ENCODE peak calls at places on chromosomes 2 and 18, in six cellular contexts. R is neural progenitor cell, X is thyroid gland, Z is lung, H is transverse colon, D is HCT116. P is an unnamed sample.

GRCh38 chr2:27683390-27684071 is 19.8 kb downstream of the SLC4A1AP start:
- DNase-seq in R (peak; percentile 95), X (peak; percentile 83), Z (peak; percentile 87), H (peak; percentile 85), D (peak; percentile 96), P (no peak)

GRCh38 chr2:219628235-219628985 is 980 bp downstream of the SLC4A3 start:
- DNase-seq in R (no peak), X (no peak), Z (no peak), H (no peak), D (no peak), P (no peak)

GRCh38 chr18:24322594-24323136 is 75.0 kb downstream of the OSBPL1A start:
- DNase-seq in R (no peak), X (no peak), Z (no peak), H (no peak), D (no peak), P (no peak)

GRCh38 chr18:47260138-47260923 is 8.9 kb upstream of the SKOR2 start:
- DNase-seq in R (peak; percentile 93), X (peak; percentile 73), Z (peak; percentile 49), H (peak; percentile 21), D (no peak), P (no peak)

GRCh38 chr2:235639885-235640284 is 146.0 kb downstream of the AGAP1 start:
- DNase-seq in R (no peak), X (no peak), Z (no peak), H (no peak), D (no peak), P (no peak)

GRCh38 chr2:74423226-74424095 is 1.9 kb downstream of the WDR54 start:
- DNase-seq in R (no peak), X (no peak), Z (no peak), H (no peak), D (no peak), P (no peak)

GRCh38 chr2:16561676-16562075 is 104.0 kb downstream of the CYRIA start:
- DNase-seq in R (no peak), X (no peak), Z (no peak), H (no peak), D (no peak), P (no peak)

GRCh38 chr18:13276530-13277520 is 58.3 kb downstream of the LDLRAD4 start:
- DNase-seq in R (no peak), X (no peak), Z (no peak), H (no peak), D (no peak), P (no peak)

GRCh38 chr2:102619414-102620319 is at the start of gene SLC9A2:
- DNase-seq in R (peak; percentile 89), X (peak; percentile 76), Z (peak; percentile 29), H (peak; percentile 59), D (no peak), P (no peak)

GRCh38 chr2:121810959-121811853 is 55.8 kb downstream of the TSN start:
- DNase-seq in R (peak; percentile 88), X (peak; percentile 44), Z (peak; percentile 34), H (peak; percentile 41), D (peak; percentile 35), P (peak; percentile 72)

GRCh38 chr18:59631583-59632181 is 65.5 kb downstream of the CCBE1 start:
- DNase-seq in R (peak; percentile 69), X (no peak), Z (no peak), H (no peak), D (peak; percentile 24), P (no peak)

GRCh38 chr2:2328847-2329246 is 2.2 kb downstream of the MYT1L start:
- DNase-seq in R (peak; percentile 91), X (peak; percentile 32), Z (no peak), H (no peak), D (no peak), P (no peak)

GRCh38 chr2:218880749-218881594 is at the start of gene WNT10A:
- DNase-seq in R (no peak), X (no peak), Z (no peak), H (no peak), D (no peak), P (no peak)

GRCh38 chr2:108907822-108908716 is 81.0 kb downstream of the EDAR start:
- DNase-seq in R (no peak), X (no peak), Z (no peak), H (no peak), D (no peak), P (no peak)

GRCh38 chr2:6337123-6337830 is 528.4 kb downstream of the CMPK2 start:
- DNase-seq in R (no peak), X (no peak), Z (no peak), H (no peak), D (no peak), P (no peak)

GRCh38 chr18:27428120-27428519 is 243.0 kb upstream of the CHST9 start:
- DNase-seq in R (no peak), X (no peak), Z (no peak), H (no peak), D (no peak), P (no peak)

GRCh38 chr2:241931084-241931975 is 61.8 kb downstream of the RTP5 start:
- DNase-seq in R (no peak), X (no peak), Z (no peak), H (no peak), D (no peak), P (no peak)

GRCh38 chr18:77057043-77057442 is 75.5 kb downstream of the MBP start:
- DNase-seq in R (no peak), X (no peak), Z (no peak), H (no peak), D (no peak), P (no peak)

GRCh38 chr18:49019446-49020045 is 68.8 kb upstream of the SMAD7 start:
- DNase-seq in R (no peak), X (no peak), Z (no peak), H (no peak), D (no peak), P (no peak)

GRCh38 chr2:128406629-128407252 is 88.1 kb upstream of the HS6ST1 start:
- DNase-seq in R (no peak), X (no peak), Z (peak; percentile 23), H (peak; percentile 6), D (no peak), P (no peak)

GRCh38 chr2:232367591-232368233 is 10.8 kb upstream of the ALPP start:
- DNase-seq in R (peak; percentile 55), X (no peak), Z (no peak), H (no peak), D (no peak), P (peak; percentile 25)
- H3K27me3 ChIP-seq in R (no peaks in the 10 kb centered on the region), X (no peaks in the 10 kb centered on the region), Z (no peaks in the 10 kb centered on the region), H (no peaks in the 10 kb centered on the region), D (no peaks in the 10 kb centered on the region), P (no peaks in the 10 kb centered on the region)

DNA sequence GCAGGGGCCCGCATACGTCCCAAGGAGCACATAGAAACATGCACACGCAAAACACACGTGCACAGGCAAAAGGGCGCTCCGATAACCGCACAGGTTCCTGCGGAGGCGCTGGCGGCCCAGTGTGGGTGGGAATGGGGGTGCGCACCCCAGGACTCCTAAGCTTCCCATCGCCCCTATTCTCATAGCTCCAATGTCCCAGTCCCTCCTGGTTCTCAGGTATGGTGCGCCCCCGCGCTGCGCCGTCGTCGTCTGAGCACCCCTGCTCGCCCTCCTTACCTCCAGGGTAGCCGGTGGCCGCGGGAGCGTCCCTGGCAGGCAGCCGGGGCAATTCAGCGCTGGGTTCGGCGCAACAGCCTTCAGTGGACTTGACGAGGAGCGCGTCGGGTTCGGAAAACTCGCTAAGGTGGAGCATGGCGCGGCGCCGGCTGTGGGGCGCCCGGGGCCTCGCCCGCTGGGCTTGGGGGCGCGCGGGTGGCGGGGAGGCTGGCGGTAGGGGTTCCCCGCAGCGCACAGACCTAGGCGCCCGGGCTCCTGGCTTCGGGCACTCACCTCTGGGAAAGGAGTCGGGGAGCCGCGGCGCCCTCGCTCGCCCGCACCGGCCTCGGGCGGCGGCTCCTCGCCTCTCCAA is 328 bp downstream of the EGR4 start:
- DNase-seq in R (peak; percentile 43), X (no peak), Z (no peak), H (no peak), D (no peak), P (no peak)
- TF ChIP-seq CTCF in R (no peak), X (no peak), Z (no peak), H (no peak), D (no peak), P (no peak)

GRCh38 chr2:13005761-13006336 is 289.1 kb downstream of the TRIB2 start:
- DNase-seq in R (no peak), X (no peak), Z (no peak), H (no peak), D (no peak), P (no peak)
- H3K4me3 ChIP-seq in R (no peak overlapping the region), X (no peak overlapping the region), Z (no peak overlapping the region), H (no peak overlapping the region), D (no peak overlapping the region), P (peak overlapping the region; percentile 28)

DNA sequence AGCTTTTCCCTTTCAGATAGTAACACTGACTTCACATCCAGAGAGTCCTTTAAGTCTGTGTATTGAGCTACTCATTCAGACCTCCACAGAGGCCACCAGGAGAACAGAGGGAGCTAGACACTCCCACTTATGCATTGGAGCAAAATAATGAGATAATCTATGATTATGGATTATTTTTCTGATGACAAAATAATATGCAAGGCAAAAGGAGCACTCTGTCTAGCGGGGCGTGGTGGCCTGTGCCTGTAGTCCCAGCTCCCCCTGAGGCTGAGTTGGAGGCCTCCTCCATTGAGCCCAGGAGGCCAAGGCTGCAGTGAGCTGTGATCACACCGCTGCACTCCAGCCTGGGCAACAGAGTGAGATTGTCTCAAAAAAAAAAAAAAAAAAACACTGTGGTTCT is 1.7 kb upstream of the ROCK2 start:
- DNase-seq in R (no peak), X (no peak), Z (no peak), H (no peak), D (no peak), P (no peak)
- H3K27me3 ChIP-seq in R (peaks cover 14% of the 10 kb centered on the region), X (no peaks in the 10 kb centered on the region), Z (no peaks in the 10 kb centered on the region), H (no peaks in the 10 kb centered on the region), D (no peaks in the 10 kb centered on the region), P (no peaks in the 10 kb centered on the region)

GRCh38 chr2:45907592-45907991 is 256.1 kb downstream of the PRKCE start:
- DNase-seq in R (no peak), X (no peak), Z (no peak), H (no peak), D (no peak), P (no peak)
- TF ChIP-seq CTCF in R (no peak), X (no peak), Z (no peak), H (no peak), D (no peak), P (no peak)

GRCh38 chr2:190318514-190318913 is 1.1 kb downstream of the HIBCH start:
- DNase-seq in R (no peak), X (no peak), Z (no peak), H (no peak), D (no peak), P (no peak)
- H3K4me3 ChIP-seq in R (peak overlapping the region; percentile 87), X (no peak overlapping the region), Z (no peak overlapping the region), H (peak overlapping the region; percentile 67), D (peak overlapping the region; percentile 85), P (peak overlapping the region; percentile 84)